ENCODE peak calls at places on chromosomes 1 and 21, in eight cellular contexts. G, M, W, V, O, K, D and Y are unnamed samples.

GRCh38 chr1:167223144-167224103 is 2.7 kb downstream of the POU2F1 start:
- DNase-seq in D (no peak), M (peak), K (no peak), G (peak), W (no peak), O (no peak), V (peak), Y (no peak)

GRCh38 chr1:218402771-218403110 is 57.6 kb downstream of the TGFB2 start:
- DNase-seq in W (no peak), V (no peak), K (no peak), D (no peak), G (no peak), M (no peak), O (no peak), Y (no peak)

GRCh38 chr1:196155586-196155985 is 452.7 kb downstream of the KCNT2 start:
- DNase-seq in K (no peak), M (no peak), D (no peak), W (no peak), O (no peak), G (no peak), V (no peak), Y (no peak)

GRCh38 chr1:110211503-110212164 is 1.5 kb downstream of the KCNC4 start:
- DNase-seq in O (no peak), D (peak), V (no peak), G (no peak), M (no peak), W (no peak), K (no peak), Y (no peak)

GRCh38 chr1:23930861-23931471 is 17.8 kb upstream of the CNR2 start:
- DNase-seq in O (peak), G (peak), K (no peak), M (peak), V (peak), W (no peak), D (no peak), Y (no peak)

GRCh38 chr1:8987881-8988617 is 38.2 kb downstream of the SLC2A7 start:
- DNase-seq in V (peak), M (peak), D (peak), K (peak), G (peak), O (peak), W (peak), Y (peak)

GRCh38 chr1:47699492-47700220 is 261.8 kb downstream of the FOXD2 start:
- DNase-seq in O (peak), W (no peak), V (no peak), G (no peak), D (no peak), K (no peak), M (no peak), Y (no peak)

GRCh38 chr1:3827813-3828307 is 29.2 kb downstream of the CEP104 start:
- DNase-seq in O (peak), D (no peak), K (no peak), M (peak), V (peak), G (no peak), W (no peak), Y (no peak)

GRCh38 chr1:10353282-10353681 is 45.6 kb upstream of the PGD start:
- DNase-seq in O (no peak), V (no peak), M (no peak), W (no peak), D (no peak), G (no peak), K (no peak), Y (no peak)

GRCh38 chr1:8797230-8797629 is 20.2 kb downstream of the RERE start:
- DNase-seq in M (peak), V (peak), W (no peak), D (no peak), G (no peak), K (no peak), O (peak), Y (no peak)

GRCh38 chr1:47996406-47997226 is 569 bp downstream of the TRABD2B start:
- DNase-seq in W (no peak), G (peak), M (no peak), K (peak), V (no peak), D (no peak), O (no peak), Y (peak)

GRCh38 chr1:214862421-214862820 is 220.1 kb upstream of the KCNK2 start:
- DNase-seq in M (peak), V (peak), W (no peak), G (no peak), D (no peak), K (no peak), O (peak), Y (no peak)

GRCh38 chr1:241742084-241742483 is 90.0 kb downstream of the WDR64 start:
- DNase-seq in D (no peak), M (no peak), O (no peak), G (no peak), K (no peak), V (no peak), W (no peak), Y (no peak)

GRCh38 chr21:37452222-37452621 is 85.6 kb downstream of the DYRK1A start:
- DNase-seq in G (peak), V (peak), W (no peak), M (peak), K (peak), O (peak), D (no peak), Y (peak)

GRCh38 chr1:21280482-21280881 is 9.8 kb downstream of the ECE1 start:
- DNase-seq in W (no peak), M (no peak), D (no peak), G (no peak), K (no peak), O (no peak), V (no peak), Y (no peak)

GRCh38 chr1:229319487-229319886 is 23.4 kb downstream of the CCSAP start:
- DNase-seq in K (no peak), O (no peak), V (no peak), D (no peak), W (no peak), M (no peak), G (no peak), Y (no peak)

GRCh38 chr1:218412181-218412580 is 67.0 kb downstream of the TGFB2 start:
- DNase-seq in V (peak), M (no peak), G (no peak), W (no peak), O (peak), D (no peak), K (no peak), Y (no peak)

GRCh38 chr21:25901580-25901979 is 166.8 kb downstream of the GABPA start:
- DNase-seq in O (peak), M (no peak), K (no peak), V (peak), W (no peak), G (no peak), D (no peak), Y (no peak)

GRCh38 chr1:151820940-151821339 is 10.7 kb downstream of the RORC start:
- DNase-seq in V (no peak), O (no peak), G (no peak), K (no peak), M (no peak), W (peak), D (no peak), Y (no peak)

GRCh38 chr21:46150491-46151121 is 4.8 kb downstream of the FTCD start:
- DNase-seq in O (no peak), V (no peak), G (no peak), W (no peak), K (peak), M (no peak), D (no peak), Y (peak)

GRCh38 chr21:44575307-44576024 is 1.9 kb downstream of the KRTAP10-4 start:
- DNase-seq in W (no peak), V (no peak), K (no peak), G (no peak), M (no peak), D (no peak), O (no peak), Y (no peak)

GRCh38 chr1:10253755-10254154 is 43.4 kb downstream of the KIF1B start:
- DNase-seq in V (peak), O (peak), M (peak), D (no peak), G (peak), W (no peak), K (no peak), Y (no peak)

GRCh38 chr1:37901191-37901892 is 42.0 kb upstream of the MTF1 start:
- DNase-seq in K (no peak), D (no peak), V (no peak), O (no peak), M (no peak), W (peak), G (no peak), Y (no peak)

GRCh38 chr1:185213086-185213485 is 56.1 kb downstream of the SWT1 start:
- DNase-seq in M (peak), O (peak), V (peak), K (no peak), W (no peak), D (no peak), G (no peak), Y (no peak)

GRCh38 chr1:119046429-119047039 is 58.4 kb upstream of the TBX15 start:
- DNase-seq in O (peak), G (no peak), W (no peak), K (no peak), M (peak), D (no peak), V (peak), Y (peak)

GRCh38 chr1:241799414-241799813 is 48.6 kb upstream of the EXO1 start:
- DNase-seq in G (no peak), K (no peak), M (peak), W (no peak), O (peak), V (peak), D (no peak), Y (no peak)